ENCODE peak calls at places on chromosomes 4 and X, in four cellular contexts. O is SK-N-SH, Y is HepG2, H is K562. U is an unnamed sample.

GRCh38 chr4:43776371-43776770 is 672.2 kb downstream of the KCTD8 start:
- DNase-seq in O (peak), Y (peak), H (no peak), U (no peak)

GRCh38 chrX:143437439-143437838 is 79.8 kb downstream of the SPANXN3 start:
- DNase-seq in O (peak), Y (no peak), H (no peak), U (peak)

GRCh38 chr4:173685761-173686260 is 155.8 kb upstream of the HAND2 start:
- DNase-seq in O (no peak), Y (no peak), H (no peak), U (no peak)

GRCh38 chr4:180766903-180767302 is 1476.3 kb upstream of the TENM3 start:
- DNase-seq in O (no peak), Y (no peak), H (no peak), U (no peak)

GRCh38 chr4:140152015-140152703 is 1.8 kb downstream of the MAML3 start:
- DNase-seq in O (peak), Y (no peak), H (peak), U (peak)

GRCh38 chrX:6187256-6187655 is 41.4 kb downstream of the NLGN4X start:
- DNase-seq in O (no peak), Y (no peak), H (no peak), U (peak)

GRCh38 chr4:150579591-150580234 is 2.2 kb upstream of the MAB21L2 start:
- DNase-seq in O (peak), Y (no peak), H (no peak), U (no peak)

GRCh38 chrX:151019837-151020236 is 36.7 kb downstream of the HMGB3 start:
- DNase-seq in O (no peak), Y (no peak), H (no peak), U (no peak)

GRCh38 chr4:15413010-15413622 is 14.7 kb upstream of the C1QTNF7 start:
- DNase-seq in O (no peak), Y (no peak), H (no peak), U (no peak)

GRCh38 chr4:89992744-89993143 is 98.1 kb downstream of the MMRN1 start:
- DNase-seq in O (no peak), Y (no peak), H (no peak), U (no peak)
- TF ChIP-seq JUND in O (no peak), Y (no peak), H (no peak), U (no peak)

GRCh38 chrX:19840899-19841648 is 46.3 kb downstream of the SH3KBP1 start:
- DNase-seq in O (no peak), Y (peak), H (no peak), U (no peak)
- TF ChIP-seq JUND in O (no peak), Y (no peak), H (no peak), U (no peak)

GRCh38 chr4:18882468-18882867 is 860.9 kb upstream of the LCORL start:
- DNase-seq in O (no peak), Y (peak), H (no peak), U (peak)
- TF ChIP-seq JUND in O (peak), Y (no peak), H (no peak), U (peak)

GRCh38 chr4:135510582-135510981 is 1309.0 kb upstream of the PABPC4L start:
- DNase-seq in O (no peak), Y (no peak), H (no peak), U (no peak)

DNA sequence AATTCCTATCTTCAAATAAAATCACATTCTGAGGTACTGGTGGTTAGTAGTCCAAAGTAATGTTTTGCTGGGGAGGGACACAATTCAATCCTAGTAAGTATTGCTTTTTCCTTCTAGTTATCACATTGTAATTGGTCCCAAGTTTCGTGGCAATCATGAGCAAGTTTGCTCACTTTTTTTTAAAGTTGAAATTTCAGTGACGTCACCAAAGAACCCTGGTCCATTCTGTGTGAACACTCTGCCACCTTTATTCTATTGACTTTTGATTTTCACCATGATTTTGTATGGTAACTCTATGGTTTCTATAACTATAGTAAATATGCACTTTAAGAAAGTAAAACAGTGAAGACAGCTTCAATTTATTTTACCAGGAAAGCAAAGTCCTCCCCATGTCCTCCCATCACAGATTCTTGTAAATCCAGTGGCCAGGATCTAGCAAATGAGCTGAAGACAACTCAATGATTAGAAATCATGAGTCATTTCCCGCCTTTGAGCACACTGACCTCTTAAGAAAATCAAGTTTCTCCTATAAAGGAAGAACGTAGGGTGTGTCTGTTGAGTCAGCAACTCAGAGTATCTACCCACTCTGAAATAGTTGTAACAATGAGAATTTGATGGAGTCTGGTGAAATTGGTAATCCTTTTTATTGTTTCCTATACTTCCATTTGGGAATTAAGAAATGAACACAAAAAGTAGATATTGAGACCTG is 1306.6 kb upstream of the PABPC4L start:
- DNase-seq in O (no peak), Y (no peak), H (no peak), U (no peak)
- TF ChIP-seq JUND in O (peak), Y (no peak), H (no peak), U (no peak)

U was measured in T47D.